ENCODE peak calls at places on chromosomes 12 and 14, in six cellular contexts. K is neural progenitor cell, M is endothelial cell of umbilical vein, L is lower lobe of right lung, E is H1, F is thyroid gland. G is an unnamed sample.

GRCh38 chr14:76085358-76085757 is 66.4 kb upstream of the GPATCH2L start:
- DNase-seq in K (no peak), M (no peak), L (no peak), E (no peak), F (no peak), G (no peak)

GRCh38 chr12:119938049-119938667 is 50.9 kb upstream of the BICDL1 start:
- DNase-seq in K (peak), M (peak), L (no peak), E (peak), F (peak), G (no peak)

GRCh38 chr12:88472248-88472647 is 108.0 kb downstream of the KITLG start:
- DNase-seq in K (no peak), M (no peak), L (no peak), E (no peak), F (no peak), G (no peak)

GRCh38 chr12:55746147-55746912 is 3.4 kb downstream of the GDF11 start:
- DNase-seq in K (no peak), M (no peak), L (no peak), E (no peak), F (no peak), G (no peak)

GRCh38 chr14:71629765-71630502 is 302.3 kb upstream of the RGS6 start:
- DNase-seq in K (no peak), M (peak), L (no peak), E (no peak), F (no peak), G (no peak)

GRCh38 chr12:124914392-124915248 is at the start of gene UBC:
- DNase-seq in K (peak), M (peak), L (peak), E (no peak), F (peak), G (peak)

GRCh38 chr12:121955258-121956040 is 37.1 kb downstream of the CFAP251 start:
- DNase-seq in K (peak), M (peak), L (no peak), E (no peak), F (no peak), G (no peak)

GRCh38 chr12:108752387-108752786 is 21.1 kb upstream of the CORO1C start:
- DNase-seq in K (no peak), M (no peak), L (no peak), E (no peak), F (no peak), G (no peak)

GRCh38 chr14:35342160-35343010 is 50.2 kb downstream of the PSMA6 start:
- DNase-seq in K (no peak), M (no peak), L (peak), E (no peak), F (peak), G (no peak)

GRCh38 chr14:23067847-23068791 is 10.8 kb upstream of the CDH24 start:
- DNase-seq in K (no peak), M (no peak), L (no peak), E (no peak), F (no peak), G (peak)

GRCh38 chr12:120709976-120710804 is at the start of gene UNC119B:
- DNase-seq in K (peak), M (peak), L (peak), E (no peak), F (peak), G (no peak)

GRCh38 chr12:124904306-124905098 is 9.9 kb downstream of the UBC start:
- DNase-seq in K (peak), M (peak), L (peak), E (no peak), F (peak), G (peak)

GRCh38 chr14:93115920-93116675 is at the start of gene ITPK1:
- DNase-seq in K (peak), M (peak), L (peak), E (no peak), F (peak), G (no peak)

GRCh38 chr12:122072031-122072970 is 6.3 kb upstream of the MLXIP start:
- DNase-seq in K (peak), M (peak), L (no peak), E (no peak), F (peak), G (no peak)

GRCh38 chr12:90628213-90628612 is 326.8 kb downstream of the CCER1 start:
- DNase-seq in K (no peak), M (no peak), L (no peak), E (no peak), F (no peak), G (no peak)

GRCh38 chr12:77924703-77925102 is 94.0 kb downstream of the NAV3 start:
- DNase-seq in K (no peak), M (no peak), L (no peak), E (no peak), F (no peak), G (no peak)

GRCh38 chr12:38424436-38424835 is 107.9 kb downstream of the ALG10B start:
- DNase-seq in K (no peak), M (no peak), L (no peak), E (no peak), F (no peak), G (no peak)

GRCh38 chr12:131784909-131785762 is 43.1 kb upstream of the MMP17 start:
- DNase-seq in K (no peak), M (no peak), L (no peak), E (no peak), F (no peak), G (no peak)

DNA sequence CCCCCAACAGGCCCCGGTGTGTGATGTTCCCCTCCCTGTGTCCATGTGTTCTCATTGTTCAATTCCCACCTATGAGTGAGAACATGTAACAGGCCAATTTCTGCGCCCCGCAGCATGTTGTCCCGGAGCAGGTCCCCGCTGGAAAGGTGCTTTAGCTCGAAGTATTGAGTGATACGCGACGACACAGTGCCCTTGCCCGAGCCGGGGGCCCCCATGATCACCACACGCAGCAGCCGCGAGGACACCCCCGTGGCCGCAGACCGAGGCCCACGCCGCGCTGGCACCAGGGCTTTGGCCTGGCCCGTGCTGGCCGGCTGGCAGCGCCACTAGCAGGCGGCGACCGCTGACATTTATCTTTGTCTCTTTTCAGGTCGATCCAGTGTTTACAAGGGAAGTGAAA is 91.7 kb downstream of the GLT1D1 start:
- DNase-seq in K (no peak), M (no peak), L (no peak), E (no peak), F (no peak), G (no peak)
- H3K27ac ChIP-seq in K (no peak), M (no peak), L (no peak), E (no peak), F (no peak), G (no peak)

GRCh38 chr12:67752226-67752732 is 103.7 kb downstream of the DYRK2 start:
- DNase-seq in K (no peak), M (no peak), L (no peak), E (no peak), F (no peak), G (no peak)

GRCh38 chr12:67750528-67751183 is 102.1 kb downstream of the DYRK2 start:
- DNase-seq in K (no peak), M (no peak), L (no peak), E (no peak), F (no peak), G (no peak)

GRCh38 chr12:67748761-67749075 is 100.2 kb downstream of the DYRK2 start:
- DNase-seq in K (no peak), M (no peak), L (no peak), E (no peak), F (no peak), G (no peak)

GRCh38 chr12:67751376-67751928 is 102.9 kb downstream of the DYRK2 start:
- DNase-seq in K (no peak), M (no peak), L (no peak), E (no peak), F (no peak), G (no peak)

GRCh38 chr12:67747869-67748760 is 99.6 kb downstream of the DYRK2 start:
- DNase-seq in K (no peak), M (no peak), L (no peak), E (no peak), F (no peak), G (no peak)
- H3K27ac ChIP-seq in K (no peak), M (no peak), L (no peak), E (no peak), F (no peak), G (peak)

GRCh38 chr12:58310828-58311273 is 369.5 kb downstream of the ATP23 start:
- DNase-seq in K (no peak), M (peak), L (no peak), E (no peak), F (no peak), G (no peak)

GRCh38 chr12:58306266-58306995 is 365.1 kb downstream of the ATP23 start:
- DNase-seq in K (no peak), M (peak), L (no peak), E (no peak), F (no peak), G (no peak)

GRCh38 chr12:58309806-58310205 is 368.4 kb downstream of the ATP23 start:
- DNase-seq in K (no peak), M (no peak), L (no peak), E (no peak), F (peak), G (no peak)

GRCh38 chr12:58313091-58313855 is 371.9 kb downstream of the ATP23 start:
- DNase-seq in K (no peak), M (peak), L (no peak), E (no peak), F (no peak), G (no peak)

GRCh38 chr12:58310368-58310767 is 369.0 kb downstream of the ATP23 start:
- DNase-seq in K (no peak), M (no peak), L (no peak), E (no peak), F (no peak), G (no peak)
- H3K27ac ChIP-seq in K (no peak), M (peak), L (no peak), E (no peak), F (no peak), G (peak)

GRCh38 chr12:18222699-18223098 is 38.6 kb upstream of the PIK3C2G start:
- DNase-seq in K (no peak), M (no peak), L (no peak), E (no peak), F (no peak), G (no peak)
- H3K27ac ChIP-seq in K (no peak), M (no peak), L (no peak), E (no peak), F (no peak), G (no peak)

GRCh38 chr14:69318241-69318640 is 58.3 kb downstream of the GALNT16 start:
- DNase-seq in K (no peak), M (no peak), L (no peak), E (no peak), F (no peak), G (no peak)

GRCh38 chr14:69316449-69317391 is 56.8 kb downstream of the GALNT16 start:
- DNase-seq in K (no peak), M (peak), L (peak), E (no peak), F (peak), G (peak)

GRCh38 chr14:69317392-69317755 is 57.4 kb downstream of the GALNT16 start:
- DNase-seq in K (no peak), M (no peak), L (no peak), E (no peak), F (no peak), G (no peak)

GRCh38 chr14:69318901-69319475 is 59.0 kb downstream of the GALNT16 start:
- DNase-seq in K (no peak), M (no peak), L (no peak), E (no peak), F (no peak), G (peak)

GRCh38 chr14:69317780-69318179 is 57.8 kb downstream of the GALNT16 start:
- DNase-seq in K (no peak), M (no peak), L (peak), E (no peak), F (no peak), G (peak)
- H3K27ac ChIP-seq in K (no peak), M (no peak), L (peak), E (no peak), F (no peak), G (no peak)

DNA sequence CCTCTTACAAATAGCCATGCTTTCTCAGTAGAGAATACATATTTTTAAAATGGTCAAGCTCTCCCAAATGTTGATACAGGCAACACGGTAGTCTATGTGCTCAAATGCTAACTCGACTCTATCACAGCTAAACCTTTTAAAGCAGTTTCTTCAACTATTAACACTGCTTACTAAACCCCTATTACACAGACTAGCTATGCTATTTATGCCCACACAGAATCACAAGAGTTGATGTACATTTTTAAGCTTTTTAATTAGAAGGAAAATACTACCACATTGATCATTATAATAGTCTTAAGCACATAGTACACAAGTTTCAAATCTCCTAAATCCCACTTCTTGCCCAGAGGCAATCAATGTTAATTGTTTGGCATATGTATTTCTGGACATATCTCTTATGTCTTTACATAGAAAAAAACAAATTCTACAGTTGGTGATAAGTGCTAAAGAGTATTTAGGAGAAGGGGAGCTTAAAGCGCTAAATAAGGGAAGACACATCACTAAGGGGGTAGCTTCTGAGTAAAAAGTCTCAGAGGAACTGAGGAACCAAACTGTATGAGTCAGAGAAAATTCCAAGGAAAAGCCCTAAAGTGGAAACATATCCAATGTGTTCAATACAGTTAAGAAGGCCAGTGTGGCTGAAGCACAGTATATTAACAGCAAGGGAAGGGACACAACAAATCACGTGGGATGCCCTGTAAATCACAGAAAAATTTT is 13.7 kb downstream of the HNRNPC start:
- DNase-seq in K (no peak), M (peak), L (no peak), E (no peak), F (no peak), G (no peak)
- H3K27ac ChIP-seq in K (peak), M (no peak), L (no peak), E (no peak), F (no peak), G (no peak)